ENCODE peak calls at places on chromosomes 3 and 15, in eight cellular contexts. One of them, this sample, is unnamed.

GRCh38 chr15:88802991-88803240 is 320 bp upstream of the ACAN start:
- DNase-seq in vagina: no peak
- DNase-seq in suprapubic skin: no peak
- DNase-seq in H1: peak
- DNase-seq in transverse colon: no peak
- DNase-seq in prostate gland: no peak
- DNase-seq in spleen: no peak
- DNase-seq in sigmoid colon: no peak
- DNase-seq in this sample: no peak

GRCh38 chr3:173913397-173913796 is 515.9 kb downstream of the NLGN1 start:
- DNase-seq in H1: no peak
- DNase-seq in suprapubic skin: no peak
- DNase-seq in transverse colon: no peak
- DNase-seq in sigmoid colon: no peak
- DNase-seq in vagina: no peak
- DNase-seq in spleen: no peak
- DNase-seq in prostate gland: no peak
- DNase-seq in this sample: no peak

GRCh38 chr15:89419370-89419984 is 76.9 kb downstream of the RHCG start:
- DNase-seq in H1: peak
- DNase-seq in vagina: no peak
- DNase-seq in prostate gland: no peak
- DNase-seq in sigmoid colon: no peak
- DNase-seq in spleen: no peak
- DNase-seq in transverse colon: no peak
- DNase-seq in suprapubic skin: no peak
- DNase-seq in this sample: no peak

GRCh38 chr3:112042842-112043280 is 8.3 kb downstream of the TMPRSS7 start:
- DNase-seq in prostate gland: no peak
- DNase-seq in suprapubic skin: no peak
- DNase-seq in H1: no peak
- DNase-seq in sigmoid colon: no peak
- DNase-seq in transverse colon: peak
- DNase-seq in vagina: no peak
- DNase-seq in spleen: no peak
- DNase-seq in this sample: no peak

GRCh38 chr15:66036859-66037258 is 167.6 kb downstream of the RAB11A start:
- DNase-seq in transverse colon: no peak
- DNase-seq in H1: no peak
- DNase-seq in suprapubic skin: no peak
- DNase-seq in spleen: no peak
- DNase-seq in sigmoid colon: no peak
- DNase-seq in vagina: no peak
- DNase-seq in prostate gland: no peak
- DNase-seq in this sample: no peak

GRCh38 chr3:196344663-196345062 is 6.5 kb upstream of the TM4SF19 start:
- DNase-seq in vagina: no peak
- DNase-seq in transverse colon: no peak
- DNase-seq in spleen: no peak
- DNase-seq in suprapubic skin: no peak
- DNase-seq in prostate gland: no peak
- DNase-seq in sigmoid colon: no peak
- DNase-seq in H1: peak
- DNase-seq in this sample: no peak

GRCh38 chr15:70140543-70141375 is 43.0 kb upstream of the TLE3 start:
- DNase-seq in transverse colon: no peak
- DNase-seq in vagina: no peak
- DNase-seq in prostate gland: peak
- DNase-seq in spleen: no peak
- DNase-seq in H1: peak
- DNase-seq in suprapubic skin: no peak
- DNase-seq in sigmoid colon: no peak
- DNase-seq in this sample: peak

GRCh38 chr3:190038050-190038631 is 82.6 kb downstream of the P3H2 start:
- DNase-seq in transverse colon: peak
- DNase-seq in H1: no peak
- DNase-seq in vagina: no peak
- DNase-seq in sigmoid colon: peak
- DNase-seq in suprapubic skin: peak
- DNase-seq in spleen: no peak
- DNase-seq in prostate gland: peak
- DNase-seq in this sample: peak

GRCh38 chr15:43939070-43939469 is 112.3 kb downstream of the WDR76 start:
- DNase-seq in suprapubic skin: no peak
- DNase-seq in vagina: no peak
- DNase-seq in transverse colon: peak
- DNase-seq in H1: peak
- DNase-seq in prostate gland: no peak
- DNase-seq in spleen: no peak
- DNase-seq in sigmoid colon: no peak
- DNase-seq in this sample: no peak

GRCh38 chr15:62782100-62782791 is 260.3 kb upstream of the TPM1 start:
- DNase-seq in vagina: no peak
- DNase-seq in prostate gland: peak
- DNase-seq in transverse colon: peak
- DNase-seq in spleen: no peak
- DNase-seq in sigmoid colon: peak
- DNase-seq in H1: peak
- DNase-seq in suprapubic skin: no peak
- DNase-seq in this sample: peak

GRCh38 chr3:38364721-38365400 is 18.3 kb downstream of the XYLB start:
- DNase-seq in sigmoid colon: no peak
- DNase-seq in vagina: no peak
- DNase-seq in suprapubic skin: no peak
- DNase-seq in prostate gland: no peak
- DNase-seq in transverse colon: no peak
- DNase-seq in H1: no peak
- DNase-seq in spleen: no peak
- DNase-seq in this sample: no peak

GRCh38 chr3:28290863-28291300 is 49.5 kb downstream of the CMC1 start:
- DNase-seq in suprapubic skin: no peak
- DNase-seq in sigmoid colon: no peak
- DNase-seq in vagina: no peak
- DNase-seq in H1: no peak
- DNase-seq in transverse colon: no peak
- DNase-seq in spleen: no peak
- DNase-seq in prostate gland: no peak
- DNase-seq in this sample: no peak

GRCh38 chr3:39101022-39101689 is 6.3 kb downstream of the GORASP1 start:
- DNase-seq in vagina: peak
- DNase-seq in sigmoid colon: no peak
- DNase-seq in H1: peak
- DNase-seq in prostate gland: no peak
- DNase-seq in suprapubic skin: no peak
- DNase-seq in spleen: peak
- DNase-seq in transverse colon: peak
- DNase-seq in this sample: peak

GRCh38 chr3:114789803-114790202 is 357.3 kb downstream of the ZBTB20 start:
- DNase-seq in transverse colon: no peak
- DNase-seq in suprapubic skin: no peak
- DNase-seq in sigmoid colon: no peak
- DNase-seq in vagina: no peak
- DNase-seq in H1: no peak
- DNase-seq in spleen: no peak
- DNase-seq in prostate gland: no peak
- DNase-seq in this sample: no peak

GRCh38 chr15:74041311-74041756 is 41.0 kb downstream of the GOLGA6A start:
- DNase-seq in transverse colon: no peak
- DNase-seq in spleen: no peak
- DNase-seq in vagina: no peak
- DNase-seq in suprapubic skin: peak
- DNase-seq in H1: no peak
- DNase-seq in prostate gland: no peak
- DNase-seq in sigmoid colon: no peak
- DNase-seq in this sample: no peak

GRCh38 chr3:101900736-101901135 is 51.4 kb downstream of the NFKBIZ start:
- DNase-seq in H1: no peak
- DNase-seq in transverse colon: no peak
- DNase-seq in suprapubic skin: no peak
- DNase-seq in vagina: no peak
- DNase-seq in spleen: no peak
- DNase-seq in prostate gland: no peak
- DNase-seq in sigmoid colon: no peak
- DNase-seq in this sample: no peak

GRCh38 chr3:19065027-19065426 is 83.3 kb upstream of the KCNH8 start:
- DNase-seq in spleen: no peak
- DNase-seq in sigmoid colon: no peak
- DNase-seq in transverse colon: no peak
- DNase-seq in H1: no peak
- DNase-seq in vagina: no peak
- DNase-seq in suprapubic skin: no peak
- DNase-seq in prostate gland: no peak
- DNase-seq in this sample: no peak

GRCh38 chr3:41258239-41258800 is 59.0 kb downstream of the CTNNB1 start:
- DNase-seq in spleen: no peak
- DNase-seq in transverse colon: no peak
- DNase-seq in suprapubic skin: no peak
- DNase-seq in H1: no peak
- DNase-seq in prostate gland: no peak
- DNase-seq in vagina: no peak
- DNase-seq in sigmoid colon: no peak
- DNase-seq in this sample: no peak

GRCh38 chr3:177642482-177643163 is 445.3 kb upstream of the TBL1XR1 start:
- DNase-seq in vagina: no peak
- DNase-seq in prostate gland: no peak
- DNase-seq in suprapubic skin: no peak
- DNase-seq in spleen: no peak
- DNase-seq in sigmoid colon: no peak
- DNase-seq in transverse colon: no peak
- DNase-seq in H1: no peak
- DNase-seq in this sample: no peak

GRCh38 chr3:45139372-45139894 is 6.7 kb downstream of the CDCP1 start:
- DNase-seq in suprapubic skin: no peak
- DNase-seq in sigmoid colon: no peak
- DNase-seq in transverse colon: no peak
- DNase-seq in prostate gland: no peak
- DNase-seq in spleen: no peak
- DNase-seq in vagina: no peak
- DNase-seq in H1: no peak
- DNase-seq in this sample: no peak

GRCh38 chr15:95174281-95174680 is 942.9 kb downstream of the MCTP2 start:
- DNase-seq in suprapubic skin: peak
- DNase-seq in sigmoid colon: peak
- DNase-seq in vagina: no peak
- DNase-seq in spleen: no peak
- DNase-seq in H1: no peak
- DNase-seq in transverse colon: no peak
- DNase-seq in prostate gland: no peak
- DNase-seq in this sample: no peak

GRCh38 chr3:191051037-191051436 is 148.0 kb upstream of the OSTN start:
- DNase-seq in sigmoid colon: no peak
- DNase-seq in H1: no peak
- DNase-seq in transverse colon: no peak
- DNase-seq in suprapubic skin: no peak
- DNase-seq in vagina: no peak
- DNase-seq in spleen: no peak
- DNase-seq in prostate gland: no peak
- DNase-seq in this sample: no peak

GRCh38 chr3:176579741-176580185 is 617.5 kb downstream of the TBL1XR1 start:
- DNase-seq in suprapubic skin: no peak
- DNase-seq in sigmoid colon: no peak
- DNase-seq in spleen: no peak
- DNase-seq in H1: no peak
- DNase-seq in vagina: no peak
- DNase-seq in prostate gland: no peak
- DNase-seq in transverse colon: no peak
- DNase-seq in this sample: no peak

GRCh38 chr3:25428003-25428861 is at the start of gene RARB:
- DNase-seq in transverse colon: peak
- DNase-seq in sigmoid colon: peak
- DNase-seq in H1: peak
- DNase-seq in suprapubic skin: peak
- DNase-seq in spleen: no peak
- DNase-seq in vagina: no peak
- DNase-seq in prostate gland: peak
- DNase-seq in this sample: peak

GRCh38 chr15:54803139-54803808 is 393.5 kb downstream of the RSL24D1 start:
- DNase-seq in prostate gland: no peak
- DNase-seq in vagina: no peak
- DNase-seq in transverse colon: no peak
- DNase-seq in H1: no peak
- DNase-seq in spleen: no peak
- DNase-seq in suprapubic skin: no peak
- DNase-seq in sigmoid colon: no peak
- DNase-seq in this sample: no peak
- H3K27ac ChIP-seq in prostate gland: no peak
- H3K27ac ChIP-seq in vagina: no peak
- H3K27ac ChIP-seq in transverse colon: no peak
- H3K27ac ChIP-seq in H1: no peak
- H3K27ac ChIP-seq in spleen: no peak
- H3K27ac ChIP-seq in suprapubic skin: no peak
- H3K27ac ChIP-seq in sigmoid colon: no peak
- H3K27ac ChIP-seq in this sample: no peak

DNA sequence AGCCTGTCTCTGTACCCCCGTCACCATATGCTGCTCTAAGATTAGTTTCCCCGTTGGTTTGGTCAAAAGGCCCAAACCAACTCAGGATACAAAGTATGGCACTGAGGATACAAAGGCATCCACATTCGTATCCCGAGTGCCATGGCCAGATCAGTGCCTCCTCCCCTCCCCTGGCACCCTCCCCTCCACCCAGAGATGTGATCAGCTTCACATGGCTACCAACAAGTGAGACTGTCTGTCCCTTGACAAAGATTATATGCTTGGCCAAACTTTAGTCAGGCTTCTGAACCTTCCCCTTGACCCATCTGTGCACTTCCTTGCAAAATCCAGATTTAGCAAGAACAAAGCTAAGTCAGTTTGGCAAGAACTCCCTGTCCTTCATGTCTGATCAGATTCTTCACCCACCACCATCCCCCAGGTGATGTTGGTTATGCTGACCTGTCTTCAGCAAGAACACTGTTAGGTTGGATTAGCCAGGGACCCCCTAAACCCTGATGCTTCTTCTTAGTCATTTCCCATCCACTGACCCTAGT is 61.7 kb downstream of the KLF15 start:
- DNase-seq in transverse colon: no peak
- DNase-seq in H1: no peak
- DNase-seq in sigmoid colon: peak
- DNase-seq in spleen: peak
- DNase-seq in vagina: peak
- DNase-seq in suprapubic skin: no peak
- DNase-seq in prostate gland: no peak
- DNase-seq in this sample: no peak
- TF ChIP-seq POLR2AphosphoS5 in transverse colon: no peak
- TF ChIP-seq POLR2AphosphoS5 in H1: no peak
- TF ChIP-seq POLR2AphosphoS5 in sigmoid colon: no peak
- TF ChIP-seq POLR2AphosphoS5 in spleen: no peak
- TF ChIP-seq POLR2AphosphoS5 in vagina: no peak
- TF ChIP-seq POLR2AphosphoS5 in suprapubic skin: no peak
- TF ChIP-seq POLR2AphosphoS5 in prostate gland: no peak
- TF ChIP-seq POLR2AphosphoS5 in this sample: no peak

GRCh38 chr15:40096094-40096876 is 12.4 kb downstream of the BMF start:
- DNase-seq in spleen: peak
- DNase-seq in vagina: no peak
- DNase-seq in sigmoid colon: no peak
- DNase-seq in H1: no peak
- DNase-seq in prostate gland: peak
- DNase-seq in transverse colon: no peak
- DNase-seq in suprapubic skin: no peak
- DNase-seq in this sample: no peak
- TF ChIP-seq POLR2A in spleen: no peak
- TF ChIP-seq POLR2A in vagina: no peak
- TF ChIP-seq POLR2A in sigmoid colon: no peak
- TF ChIP-seq POLR2A in H1: no peak
- TF ChIP-seq POLR2A in prostate gland: no peak
- TF ChIP-seq POLR2A in transverse colon: no peak
- TF ChIP-seq POLR2A in suprapubic skin: no peak
- TF ChIP-seq POLR2A in this sample: no peak

GRCh38 chr15:41565702-41566101 is 6.7 kb downstream of the TYRO3 start:
- DNase-seq in sigmoid colon: no peak
- DNase-seq in prostate gland: no peak
- DNase-seq in suprapubic skin: no peak
- DNase-seq in H1: no peak
- DNase-seq in transverse colon: no peak
- DNase-seq in spleen: peak
- DNase-seq in vagina: no peak
- DNase-seq in this sample: no peak
- H3K27ac ChIP-seq in sigmoid colon: no peak
- H3K27ac ChIP-seq in prostate gland: no peak
- H3K27ac ChIP-seq in suprapubic skin: no peak
- H3K27ac ChIP-seq in H1: no peak
- H3K27ac ChIP-seq in transverse colon: no peak
- H3K27ac ChIP-seq in spleen: no peak
- H3K27ac ChIP-seq in vagina: no peak
- H3K27ac ChIP-seq in this sample: no peak